ENCODE peak calls at places on chromosome 20, in eight cellular contexts. B is cardiac muscle cell, N is pancreas, A is heart left ventricle, O is sigmoid colon, G is PC-9, H is psoas muscle, M is tibial nerve. X is an unnamed sample.

GRCh38 chr20:25076731-25077609 is 5.0 kb downstream of the VSX1 start:
- DNase-seq in H (peak), N (peak), G (peak), A (no peak), B (no peak), O (no peak), M (no peak), X (no peak)

GRCh38 chr20:16125810-16126209 is 447.4 kb downstream of the KIF16B start:
- DNase-seq in M (no peak), O (no peak), A (no peak), N (no peak), G (no peak), H (no peak), B (no peak), X (no peak)

GRCh38 chr20:21028921-21029320 is 77.2 kb downstream of the LINC00237 start:
- DNase-seq in A (no peak), H (no peak), G (no peak), B (no peak), N (no peak), O (no peak), M (no peak), X (no peak)

GRCh38 chr20:57596998-57597939 is 23.0 kb downstream of the ZBP1 start:
- DNase-seq in M (peak), O (peak), H (peak), N (peak), B (peak), G (no peak), A (peak), X (peak)

GRCh38 chr20:25399038-25399430 is 8.4 kb upstream of the ABHD12 start:
- DNase-seq in O (no peak), A (no peak), H (no peak), N (peak), G (peak), M (peak), B (peak), X (no peak)

GRCh38 chr20:62227977-62228958 is 8.2 kb upstream of the HRH3 start:
- DNase-seq in B (no peak), H (no peak), G (no peak), M (no peak), O (no peak), N (peak), A (no peak), X (no peak)

GRCh38 chr20:48025661-48026060 is 240.4 kb upstream of the SULF2 start:
- DNase-seq in M (no peak), N (no peak), H (no peak), A (no peak), G (peak), B (no peak), O (no peak), X (no peak)

GRCh38 chr20:57657537-57658446 is 37.6 kb upstream of the ZBP1 start:
- DNase-seq in N (peak), A (peak), B (no peak), G (no peak), H (peak), M (peak), O (peak), X (peak)

GRCh38 chr20:48486065-48486464 is 341.7 kb downstream of the PREX1 start:
- DNase-seq in O (no peak), H (no peak), M (no peak), B (no peak), N (no peak), G (no peak), A (no peak), X (no peak)

GRCh38 chr20:2206957-2207769 is 88.6 kb upstream of the TGM3 start:
- DNase-seq in A (peak), M (peak), H (peak), O (peak), G (no peak), N (peak), B (peak), X (peak)

GRCh38 chr20:46058656-46059281 is 29.8 kb downstream of the SLC12A5 start:
- DNase-seq in O (peak), N (no peak), M (no peak), A (no peak), G (no peak), H (no peak), B (peak), X (no peak)

GRCh38 chr20:9981834-9982233 is 53.0 kb upstream of the ANKEF1 start:
- DNase-seq in H (no peak), A (no peak), N (no peak), O (no peak), B (no peak), G (no peak), M (no peak), X (no peak)

GRCh38 chr20:63519765-63520593 is 586 bp upstream of the PPDPF start:
- DNase-seq in G (peak), A (peak), O (no peak), B (peak), M (no peak), N (peak), H (peak), X (peak)

GRCh38 chr20:44017211-44017610 is 102.6 kb downstream of the TOX2 start:
- DNase-seq in H (no peak), A (no peak), O (no peak), M (no peak), B (no peak), N (no peak), G (no peak), X (no peak)

GRCh38 chr20:43386878-43387277 is 70.8 kb upstream of the SRSF6 start:
- DNase-seq in G (no peak), B (no peak), O (no peak), H (no peak), A (no peak), N (no peak), M (no peak), X (no peak)

GRCh38 chr20:62063601-62063980 is 2.1 kb downstream of the TAF4 start:
- DNase-seq in O (no peak), A (no peak), M (no peak), N (no peak), H (peak), B (peak), G (no peak), X (no peak)

GRCh38 chr20:56465997-56466396 is 2.4 kb upstream of the RTF2 start:
- DNase-seq in H (no peak), A (no peak), N (no peak), M (no peak), O (no peak), B (no peak), G (no peak), X (no peak)

GRCh38 chr20:63495771-63496403 is 3.0 kb downstream of the EEF1A2 start:
- DNase-seq in G (no peak), H (peak), A (peak), N (peak), M (peak), B (peak), O (peak), X (peak)

DNA sequence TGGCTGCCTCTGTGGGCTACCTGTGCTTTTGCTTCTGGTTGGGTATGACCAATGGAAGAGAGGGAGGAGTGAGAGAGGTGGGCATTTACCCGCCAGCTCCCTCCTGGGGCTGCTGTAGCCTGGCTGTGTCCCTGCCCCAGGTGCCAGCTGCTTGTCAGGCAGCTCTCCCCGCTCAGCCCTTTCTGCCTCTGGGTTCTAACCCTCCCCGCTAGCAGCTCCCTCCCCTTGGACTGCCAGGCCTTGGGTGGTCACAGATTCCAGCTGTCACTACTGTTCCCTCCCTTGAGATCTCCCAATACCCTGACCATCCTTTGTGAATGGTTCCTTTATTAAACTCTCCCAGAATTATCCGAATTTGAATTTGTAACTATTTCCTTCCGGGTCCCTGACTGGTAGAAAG is 95.5 kb upstream of the RNF24 start:
- DNase-seq in N (no peak), H (no peak), G (no peak), A (no peak), O (no peak), B (no peak), M (no peak), X (no peak)
- H3K27ac ChIP-seq in N (no peak), H (no peak), G (no peak), A (no peak), O (no peak), B (no peak), M (no peak), X (no peak)

GRCh38 chr20:37879003-37879599 is 23.8 kb upstream of the VSTM2L start:
- DNase-seq in H (peak), A (no peak), B (no peak), M (no peak), G (no peak), N (no peak), O (no peak), X (no peak)
- H3K27ac ChIP-seq in H (no peak), A (peak), B (peak), M (no peak), G (no peak), N (no peak), O (no peak), X (no peak)

DNA sequence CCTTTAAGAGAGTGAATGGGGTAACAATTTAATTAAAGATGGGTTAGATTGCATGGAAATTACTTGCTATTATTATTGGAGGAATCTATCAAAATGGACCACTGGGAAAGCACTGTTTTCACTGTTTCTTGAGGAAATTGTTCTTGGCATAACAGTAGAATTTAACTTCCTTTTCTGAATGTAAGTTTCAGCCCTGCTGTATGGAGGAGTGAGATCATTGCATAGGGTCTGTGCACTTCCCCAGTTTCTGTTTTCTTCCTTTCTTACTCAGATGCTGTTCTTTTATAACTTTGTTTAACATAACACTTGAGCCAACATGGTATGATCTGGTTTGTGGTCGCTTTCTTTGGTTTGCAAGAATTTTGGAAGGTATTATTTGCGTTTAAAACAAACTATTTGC is 373.8 kb downstream of the PLCB1 start:
- DNase-seq in O (no peak), M (no peak), B (no peak), N (no peak), A (no peak), G (no peak), H (no peak), X (no peak)
- H3K27ac ChIP-seq in O (no peak), M (no peak), B (no peak), N (no peak), A (no peak), G (no peak), H (no peak), X (no peak)

GRCh38 chr20:4090756-4091331 is 75.5 kb upstream of the RNF24 start:
- DNase-seq in A (no peak), O (no peak), B (no peak), H (no peak), M (no peak), N (no peak), G (peak), X (no peak)

GRCh38 chr20:4092136-4092479 is 76.8 kb upstream of the RNF24 start:
- DNase-seq in G (no peak), O (no peak), A (no peak), H (no peak), N (no peak), M (no peak), B (no peak), X (no peak)

GRCh38 chr20:4087923-4088322 is 72.6 kb upstream of the RNF24 start:
- DNase-seq in G (no peak), B (no peak), H (no peak), M (no peak), N (no peak), A (no peak), O (no peak), X (no peak)

GRCh38 chr20:4088766-4089165 is 73.4 kb upstream of the RNF24 start:
- DNase-seq in A (no peak), O (no peak), N (no peak), G (no peak), H (no peak), M (no peak), B (no peak), X (no peak)

GRCh38 chr20:4091332-4092135 is 76.2 kb upstream of the RNF24 start:
- DNase-seq in G (peak), O (no peak), H (peak), M (peak), B (peak), N (peak), A (peak), X (peak)
- H3K27ac ChIP-seq in G (no peak), O (no peak), H (peak), M (no peak), B (peak), N (no peak), A (no peak), X (no peak)

GRCh38 chr20:53159144-53159543 is 187.0 kb downstream of the TSHZ2 start:
- DNase-seq in A (no peak), N (no peak), H (no peak), O (no peak), M (no peak), B (no peak), G (no peak), X (no peak)

GRCh38 chr20:53161073-53161472 is 188.9 kb downstream of the TSHZ2 start:
- DNase-seq in H (no peak), O (no peak), M (no peak), B (no peak), G (no peak), A (no peak), N (no peak), X (no peak)

GRCh38 chr20:53163486-53163885 is 191.3 kb downstream of the TSHZ2 start:
- DNase-seq in N (no peak), M (peak), G (no peak), O (no peak), B (no peak), H (no peak), A (peak), X (peak)

GRCh38 chr20:53162251-53162835 is 190.2 kb downstream of the TSHZ2 start:
- DNase-seq in B (peak), O (peak), H (no peak), A (peak), G (no peak), M (peak), N (peak), X (no peak)

DNA sequence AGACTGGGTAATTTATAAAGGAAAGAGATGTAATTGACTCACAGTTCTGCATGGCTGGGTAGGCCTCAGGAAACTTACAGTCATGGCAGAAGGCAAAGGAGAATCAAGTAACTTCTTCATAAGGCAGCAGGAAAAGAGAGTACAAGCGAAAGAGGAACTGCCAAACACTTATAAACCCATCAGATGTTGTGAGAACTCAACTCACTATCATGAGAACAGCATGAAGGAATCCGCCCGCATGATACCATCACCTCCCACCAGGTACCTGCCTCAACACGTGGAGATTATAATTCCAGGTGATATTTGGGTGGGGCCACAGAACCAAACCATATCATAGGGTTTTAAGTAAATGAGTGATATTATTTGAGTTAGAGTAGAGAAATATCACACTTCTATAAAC is 189.3 kb downstream of the TSHZ2 start:
- DNase-seq in O (no peak), H (no peak), G (no peak), M (no peak), A (no peak), N (no peak), B (no peak), X (no peak)
- H3K27ac ChIP-seq in O (peak), H (no peak), G (no peak), M (peak), A (no peak), N (no peak), B (no peak), X (no peak)

GRCh38 chr20:41047975-41048305 is 19.3 kb downstream of the TOP1 start:
- DNase-seq in H (no peak), A (no peak), B (no peak), N (no peak), G (peak), O (no peak), M (no peak), X (no peak)
- H3K27ac ChIP-seq in H (peak), A (no peak), B (no peak), N (no peak), G (peak), O (peak), M (peak), X (no peak)

GRCh38 chr20:34949120-34949519 is 6.5 kb downstream of the GSS start:
- DNase-seq in H (no peak), N (no peak), M (no peak), O (no peak), B (no peak), A (no peak), G (no peak), X (no peak)

GRCh38 chr20:34945315-34946077 is 10.1 kb downstream of the GSS start:
- DNase-seq in B (no peak), O (no peak), M (no peak), A (no peak), H (no peak), G (peak), N (no peak), X (no peak)

GRCh38 chr20:34948030-34948429 is 7.6 kb downstream of the GSS start:
- DNase-seq in N (no peak), A (no peak), H (no peak), G (no peak), B (no peak), O (no peak), M (no peak), X (no peak)

GRCh38 chr20:34946661-34947060 is 8.9 kb downstream of the GSS start:
- DNase-seq in M (no peak), O (no peak), H (no peak), B (no peak), A (no peak), N (no peak), G (no peak), X (no peak)

DNA sequence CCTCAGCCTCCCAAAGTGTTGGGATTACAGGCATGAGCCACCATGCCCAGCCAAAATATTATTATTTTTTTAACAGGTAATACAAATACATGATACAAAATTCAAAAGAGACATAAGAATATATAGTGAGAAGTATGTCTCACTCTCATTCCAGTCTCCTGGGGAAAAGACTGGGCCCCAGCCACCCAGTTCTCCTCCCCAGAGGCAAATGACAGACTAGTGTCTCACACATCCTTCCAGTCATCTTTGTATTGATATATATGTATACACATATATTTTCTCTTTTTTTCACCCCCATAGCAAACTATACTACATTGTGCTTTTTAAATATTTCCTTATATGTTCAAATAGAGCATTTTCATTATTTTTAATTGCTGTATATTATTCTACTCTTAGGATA is 8.3 kb downstream of the GSS start:
- DNase-seq in N (no peak), B (no peak), G (no peak), H (no peak), M (no peak), A (no peak), O (no peak), X (no peak)
- H3K27ac ChIP-seq in N (no peak), B (no peak), G (peak), H (peak), M (no peak), A (no peak), O (no peak), X (no peak)

GRCh38 chr20:33693741-33694645 is 7.8 kb upstream of the E2F1 start:
- DNase-seq in H (peak), B (no peak), A (no peak), M (no peak), N (no peak), G (peak), O (peak), X (no peak)

GRCh38 chr20:33696448-33696847 is 10.3 kb upstream of the E2F1 start:
- DNase-seq in H (no peak), N (no peak), M (no peak), B (no peak), O (no peak), G (no peak), A (no peak), X (no peak)

GRCh38 chr20:33694666-33695065 is 8.5 kb upstream of the E2F1 start:
- DNase-seq in G (no peak), N (no peak), A (no peak), M (no peak), B (no peak), H (no peak), O (no peak), X (no peak)

GRCh38 chr20:33693274-33693673 is 7.1 kb upstream of the E2F1 start:
- DNase-seq in H (no peak), A (no peak), B (no peak), G (no peak), M (no peak), N (no peak), O (no peak), X (no peak)

GRCh38 chr20:33697129-33697528 is 10.9 kb upstream of the E2F1 start:
- DNase-seq in G (no peak), A (peak), M (peak), B (no peak), O (peak), H (peak), N (no peak), X (no peak)
- H3K27ac ChIP-seq in G (no peak), A (no peak), M (no peak), B (no peak), O (peak), H (no peak), N (no peak), X (no peak)

GRCh38 chr20:54429364-54429763 is 46.0 kb upstream of the DOK5 start:
- DNase-seq in O (no peak), N (no peak), M (no peak), B (no peak), A (no peak), G (no peak), H (no peak), X (no peak)
- H3K27ac ChIP-seq in O (no peak), N (no peak), M (no peak), B (no peak), A (no peak), G (no peak), H (no peak), X (no peak)

GRCh38 chr20:59042151-59042795 is at the start of gene PRELID3B:
- DNase-seq in B (no peak), M (peak), N (peak), H (no peak), A (peak), O (peak), G (peak), X (no peak)
- H3K27ac ChIP-seq in B (peak), M (peak), N (peak), H (peak), A (peak), O (peak), G (peak), X (peak)